ENCODE peak calls at places on chromosomes 16 and 17, in eight cellular contexts. One of them, this sample, is unnamed.

GRCh38 chr17:57747221-57748017 is 2.3 kb upstream of the CCDC182 start:
- DNase-seq in GM06990: no peak
- DNase-seq in PC-3: peak; percentile 83
- DNase-seq in CD4-positive, alpha-beta memory T cell: peak; percentile 48
- DNase-seq in H7: peak; percentile 84
- DNase-seq in CD8-positive, alpha-beta memory T cell: peak; percentile 53
- DNase-seq in upper lobe of right lung: no peak
- DNase-seq in keratinocyte: peak; percentile 15
- DNase-seq in this sample: peak; percentile 19

GRCh38 chr17:83204230-83204725 is 124.9 kb downstream of the METRNL start:
- DNase-seq in GM06990: no peak
- DNase-seq in PC-3: no peak
- DNase-seq in CD4-positive, alpha-beta memory T cell: no peak
- DNase-seq in H7: no peak
- DNase-seq in CD8-positive, alpha-beta memory T cell: peak; percentile 19
- DNase-seq in upper lobe of right lung: no peak
- DNase-seq in keratinocyte: no peak
- DNase-seq in this sample: no peak

GRCh38 chr16:4765511-4766474 is 1.2 kb downstream of the ZNF500 start:
- DNase-seq in GM06990: no peak
- DNase-seq in PC-3: no peak
- DNase-seq in CD4-positive, alpha-beta memory T cell: no peak
- DNase-seq in H7: no peak
- DNase-seq in CD8-positive, alpha-beta memory T cell: no peak
- DNase-seq in upper lobe of right lung: no peak
- DNase-seq in keratinocyte: no peak
- DNase-seq in this sample: no peak

GRCh38 chr17:67047382-67047781 is 3.0 kb downstream of the CACNG1 start:
- DNase-seq in GM06990: no peak
- DNase-seq in PC-3: no peak
- DNase-seq in CD4-positive, alpha-beta memory T cell: no peak
- DNase-seq in H7: no peak
- DNase-seq in CD8-positive, alpha-beta memory T cell: no peak
- DNase-seq in upper lobe of right lung: no peak
- DNase-seq in keratinocyte: no peak
- DNase-seq in this sample: no peak

GRCh38 chr16:9469512-9469911 is 378.1 kb downstream of the HAPSTR1 start:
- DNase-seq in GM06990: no peak
- DNase-seq in PC-3: no peak
- DNase-seq in CD4-positive, alpha-beta memory T cell: no peak
- DNase-seq in H7: no peak
- DNase-seq in CD8-positive, alpha-beta memory T cell: no peak
- DNase-seq in upper lobe of right lung: no peak
- DNase-seq in keratinocyte: no peak
- DNase-seq in this sample: peak; percentile 97

GRCh38 chr16:10883004-10883403 is 6.0 kb downstream of the CIITA start:
- DNase-seq in GM06990: no peak
- DNase-seq in PC-3: peak; percentile 59
- DNase-seq in CD4-positive, alpha-beta memory T cell: no peak
- DNase-seq in H7: no peak
- DNase-seq in CD8-positive, alpha-beta memory T cell: no peak
- DNase-seq in upper lobe of right lung: peak; percentile 68
- DNase-seq in keratinocyte: no peak
- DNase-seq in this sample: no peak

GRCh38 chr16:27238591-27238990 is 30.0 kb downstream of the NSMCE1 start:
- DNase-seq in GM06990: no peak
- DNase-seq in PC-3: no peak
- DNase-seq in CD4-positive, alpha-beta memory T cell: no peak
- DNase-seq in H7: no peak
- DNase-seq in CD8-positive, alpha-beta memory T cell: no peak
- DNase-seq in upper lobe of right lung: peak; percentile 31
- DNase-seq in keratinocyte: no peak
- DNase-seq in this sample: no peak

GRCh38 chr17:41338961-41339485 is 11.6 kb downstream of the KRT33A start:
- DNase-seq in GM06990: no peak
- DNase-seq in PC-3: peak; percentile 21
- DNase-seq in CD4-positive, alpha-beta memory T cell: peak; percentile 87
- DNase-seq in H7: no peak
- DNase-seq in CD8-positive, alpha-beta memory T cell: peak; percentile 76
- DNase-seq in upper lobe of right lung: no peak
- DNase-seq in keratinocyte: no peak
- DNase-seq in this sample: no peak

GRCh38 chr16:67158637-67159600 is 790 bp downstream of the TRADD start:
- DNase-seq in GM06990: peak; percentile 88
- DNase-seq in PC-3: peak; percentile 49
- DNase-seq in CD4-positive, alpha-beta memory T cell: peak; percentile 86
- DNase-seq in H7: peak; percentile 78
- DNase-seq in CD8-positive, alpha-beta memory T cell: peak; percentile 88
- DNase-seq in upper lobe of right lung: peak; percentile 83
- DNase-seq in keratinocyte: no peak
- DNase-seq in this sample: no peak

GRCh38 chr17:77882481-77883212 is 75.9 kb upstream of the TNRC6C start:
- DNase-seq in GM06990: peak; percentile 74
- DNase-seq in PC-3: no peak
- DNase-seq in CD4-positive, alpha-beta memory T cell: peak; percentile 90
- DNase-seq in H7: peak; percentile 61
- DNase-seq in CD8-positive, alpha-beta memory T cell: peak; percentile 95
- DNase-seq in upper lobe of right lung: no peak
- DNase-seq in keratinocyte: no peak
- DNase-seq in this sample: no peak

GRCh38 chr17:72115789-72116520 is 4.9 kb upstream of the SOX9 start:
- DNase-seq in GM06990: no peak
- DNase-seq in PC-3: no peak
- DNase-seq in CD4-positive, alpha-beta memory T cell: no peak
- DNase-seq in H7: peak; percentile 75
- DNase-seq in CD8-positive, alpha-beta memory T cell: no peak
- DNase-seq in upper lobe of right lung: no peak
- DNase-seq in keratinocyte: no peak
- DNase-seq in this sample: no peak

GRCh38 chr16:29806096-29806579 is at the start of gene MAZ:
- DNase-seq in GM06990: peak; percentile 83
- DNase-seq in PC-3: no peak
- DNase-seq in CD4-positive, alpha-beta memory T cell: peak; percentile 72
- DNase-seq in H7: no peak
- DNase-seq in CD8-positive, alpha-beta memory T cell: no peak
- DNase-seq in upper lobe of right lung: no peak
- DNase-seq in keratinocyte: no peak
- DNase-seq in this sample: no peak

GRCh38 chr17:82087961-82088837 is 9.8 kb downstream of the FASN start:
- DNase-seq in GM06990: no peak
- DNase-seq in PC-3: no peak
- DNase-seq in CD4-positive, alpha-beta memory T cell: no peak
- DNase-seq in H7: no peak
- DNase-seq in CD8-positive, alpha-beta memory T cell: no peak
- DNase-seq in upper lobe of right lung: no peak
- DNase-seq in keratinocyte: no peak
- DNase-seq in this sample: no peak

GRCh38 chr17:16286009-16286946 is 67.0 kb downstream of the CENPV start:
- DNase-seq in GM06990: peak; percentile 86
- DNase-seq in PC-3: peak; percentile 99
- DNase-seq in CD4-positive, alpha-beta memory T cell: peak; percentile 77
- DNase-seq in H7: peak; percentile 86
- DNase-seq in CD8-positive, alpha-beta memory T cell: peak; percentile 85
- DNase-seq in upper lobe of right lung: peak; percentile 88
- DNase-seq in keratinocyte: no peak
- DNase-seq in this sample: peak; percentile 95

GRCh38 chr16:50747206-50747956 is 5.5 kb downstream of the CYLD start:
- DNase-seq in GM06990: peak; percentile 36
- DNase-seq in PC-3: peak; percentile 39
- DNase-seq in CD4-positive, alpha-beta memory T cell: peak; percentile 64
- DNase-seq in H7: peak; percentile 16
- DNase-seq in CD8-positive, alpha-beta memory T cell: no peak
- DNase-seq in upper lobe of right lung: no peak
- DNase-seq in keratinocyte: no peak
- DNase-seq in this sample: no peak

GRCh38 chr17:4008082-4008435 is 43.8 kb upstream of the ATP2A3 start:
- DNase-seq in GM06990: no peak
- DNase-seq in PC-3: no peak
- DNase-seq in CD4-positive, alpha-beta memory T cell: no peak
- DNase-seq in H7: peak; percentile 68
- DNase-seq in CD8-positive, alpha-beta memory T cell: no peak
- DNase-seq in upper lobe of right lung: no peak
- DNase-seq in keratinocyte: no peak
- DNase-seq in this sample: no peak

GRCh38 chr17:78120971-78121800 is 7.4 kb downstream of the TMC6 start:
- DNase-seq in GM06990: peak; percentile 59
- DNase-seq in PC-3: no peak
- DNase-seq in CD4-positive, alpha-beta memory T cell: peak; percentile 78
- DNase-seq in H7: peak; percentile 46
- DNase-seq in CD8-positive, alpha-beta memory T cell: peak; percentile 81
- DNase-seq in upper lobe of right lung: no peak
- DNase-seq in keratinocyte: no peak
- DNase-seq in this sample: no peak

GRCh38 chr16:30394603-30395154 is 541 bp upstream of the ZNF48 start:
- DNase-seq in GM06990: no peak
- DNase-seq in PC-3: no peak
- DNase-seq in CD4-positive, alpha-beta memory T cell: no peak
- DNase-seq in H7: peak; percentile 96
- DNase-seq in CD8-positive, alpha-beta memory T cell: no peak
- DNase-seq in upper lobe of right lung: no peak
- DNase-seq in keratinocyte: no peak
- DNase-seq in this sample: no peak

GRCh38 chr17:70017941-70018340 is 57.1 kb upstream of the KCNJ16 start:
- DNase-seq in GM06990: no peak
- DNase-seq in PC-3: no peak
- DNase-seq in CD4-positive, alpha-beta memory T cell: no peak
- DNase-seq in H7: no peak
- DNase-seq in CD8-positive, alpha-beta memory T cell: no peak
- DNase-seq in upper lobe of right lung: no peak
- DNase-seq in keratinocyte: no peak
- DNase-seq in this sample: no peak

GRCh38 chr17:50565559-50566350 is 5.2 kb downstream of the CACNA1G start:
- DNase-seq in GM06990: no peak
- DNase-seq in PC-3: no peak
- DNase-seq in CD4-positive, alpha-beta memory T cell: no peak
- DNase-seq in H7: peak; percentile 85
- DNase-seq in CD8-positive, alpha-beta memory T cell: peak; percentile 60
- DNase-seq in upper lobe of right lung: no peak
- DNase-seq in keratinocyte: no peak
- DNase-seq in this sample: no peak
- H3K4me3 ChIP-seq in GM06990: no peak overlapping the region
- H3K4me3 ChIP-seq in PC-3: no peak overlapping the region
- H3K4me3 ChIP-seq in CD4-positive, alpha-beta memory T cell: no peak overlapping the region
- H3K4me3 ChIP-seq in H7: no peak overlapping the region
- H3K4me3 ChIP-seq in CD8-positive, alpha-beta memory T cell: no peak overlapping the region
- H3K4me3 ChIP-seq in upper lobe of right lung: no peak overlapping the region
- H3K4me3 ChIP-seq in keratinocyte: no peak overlapping the region
- H3K4me3 ChIP-seq in this sample: no peak overlapping the region

DNA sequence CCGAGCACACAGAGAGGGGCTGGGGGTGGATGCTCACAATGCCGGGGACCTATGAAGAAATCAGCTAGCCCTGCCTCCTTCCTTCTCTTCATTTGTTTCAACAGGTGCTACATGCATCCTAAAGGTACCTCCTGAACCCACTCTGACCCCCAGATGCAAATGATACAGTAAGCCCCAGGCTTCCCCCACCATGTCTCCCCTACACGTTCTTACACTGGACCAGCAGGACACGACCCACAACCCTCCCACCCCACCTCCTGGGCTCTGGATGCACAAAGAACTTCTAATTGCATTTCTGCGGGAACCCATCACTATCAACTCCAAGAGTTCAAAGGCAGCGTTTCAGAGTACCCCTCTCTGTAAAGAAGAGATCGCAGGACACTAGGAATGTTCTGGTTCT is 2.1 kb downstream of the XYLT1 start:
- DNase-seq in GM06990: no peak
- DNase-seq in PC-3: no peak
- DNase-seq in CD4-positive, alpha-beta memory T cell: no peak
- DNase-seq in H7: no peak
- DNase-seq in CD8-positive, alpha-beta memory T cell: no peak
- DNase-seq in upper lobe of right lung: no peak
- DNase-seq in keratinocyte: no peak
- DNase-seq in this sample: no peak
- H3K4me3 ChIP-seq in GM06990: no peak overlapping the region
- H3K4me3 ChIP-seq in PC-3: no peak overlapping the region
- H3K4me3 ChIP-seq in CD4-positive, alpha-beta memory T cell: peak overlapping the region; percentile 65
- H3K4me3 ChIP-seq in H7: no peak overlapping the region
- H3K4me3 ChIP-seq in CD8-positive, alpha-beta memory T cell: peak overlapping the region; percentile 73
- H3K4me3 ChIP-seq in upper lobe of right lung: peak overlapping the region; percentile 66
- H3K4me3 ChIP-seq in keratinocyte: peak overlapping the region; percentile 59
- H3K4me3 ChIP-seq in this sample: no peak overlapping the region

DNA sequence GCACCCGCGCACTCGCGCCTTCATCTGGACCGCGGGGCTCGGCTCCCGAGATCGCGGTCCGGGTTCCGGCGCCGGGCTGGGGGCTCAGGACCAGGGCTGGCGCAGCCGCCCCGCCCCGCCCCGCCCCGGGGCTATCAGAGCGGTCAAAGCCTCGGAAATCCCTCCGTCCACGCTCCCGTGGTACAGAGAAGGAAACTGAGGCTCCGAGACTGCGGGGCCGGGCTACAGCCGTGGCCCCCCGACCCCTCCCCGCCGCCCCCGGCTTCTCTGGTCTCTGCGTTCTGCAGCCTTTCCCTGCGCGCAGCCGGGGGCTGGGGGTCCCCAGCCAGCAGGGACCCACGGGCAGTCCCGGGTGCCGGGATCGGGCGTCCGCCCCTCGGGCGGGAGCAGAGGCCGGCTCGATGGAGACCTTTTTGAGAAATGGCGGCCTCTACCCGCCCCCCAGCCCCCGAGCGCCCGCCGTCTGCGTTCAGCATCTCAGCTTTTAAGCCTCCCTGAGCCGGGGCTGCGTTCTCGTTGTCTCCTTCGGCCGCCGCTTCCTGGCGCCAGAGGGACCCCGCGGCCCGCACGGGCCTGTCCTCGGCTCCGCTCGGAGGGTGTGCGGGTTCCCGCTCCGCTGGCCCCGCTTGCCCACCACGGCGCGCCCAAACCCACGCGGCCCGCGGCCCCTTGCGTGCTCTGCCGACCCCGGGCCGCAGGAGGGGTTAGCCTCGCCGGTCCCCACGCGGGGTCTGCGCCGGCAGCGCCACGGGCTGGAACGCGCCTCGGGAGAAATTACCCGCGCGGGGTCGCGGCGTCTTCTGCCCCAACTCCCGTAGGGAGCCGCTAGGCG is 1.5 kb upstream of the NPTX1 start:
- DNase-seq in GM06990: no peak
- DNase-seq in PC-3: no peak
- DNase-seq in CD4-positive, alpha-beta memory T cell: peak; percentile 28
- DNase-seq in H7: peak; percentile 95
- DNase-seq in CD8-positive, alpha-beta memory T cell: no peak
- DNase-seq in upper lobe of right lung: no peak
- DNase-seq in keratinocyte: no peak
- DNase-seq in this sample: no peak
- H3K4me3 ChIP-seq in GM06990: no peak overlapping the region
- H3K4me3 ChIP-seq in PC-3: peak overlapping the region; percentile 49
- H3K4me3 ChIP-seq in CD4-positive, alpha-beta memory T cell: no peak overlapping the region
- H3K4me3 ChIP-seq in H7: peak overlapping the region; percentile 33
- H3K4me3 ChIP-seq in CD8-positive, alpha-beta memory T cell: no peak overlapping the region
- H3K4me3 ChIP-seq in upper lobe of right lung: peak overlapping the region; percentile 17
- H3K4me3 ChIP-seq in keratinocyte: peak overlapping the region; percentile 13
- H3K4me3 ChIP-seq in this sample: no peak overlapping the region

DNA sequence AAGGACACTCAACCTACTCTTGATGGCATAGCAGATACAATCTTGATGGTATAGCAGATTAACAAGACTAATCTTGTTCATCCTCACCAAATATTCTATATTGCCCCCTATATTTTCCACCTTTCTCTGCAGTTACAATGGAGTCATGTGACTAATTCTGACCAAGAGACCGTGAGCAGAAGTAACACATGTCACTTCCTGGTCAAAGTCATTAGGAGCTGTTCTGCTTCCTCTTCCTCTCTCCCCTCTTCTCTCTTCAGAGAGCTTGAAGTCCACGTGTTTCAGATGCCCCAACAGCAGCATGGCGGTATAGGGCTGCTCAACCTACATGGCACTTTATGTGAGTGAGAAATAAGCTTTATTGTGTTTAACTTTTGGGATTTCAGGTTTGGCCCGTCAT is 55.3 kb upstream of the ERCC4 start:
- DNase-seq in GM06990: peak; percentile 11
- DNase-seq in PC-3: no peak
- DNase-seq in CD4-positive, alpha-beta memory T cell: no peak
- DNase-seq in H7: no peak
- DNase-seq in CD8-positive, alpha-beta memory T cell: no peak
- DNase-seq in upper lobe of right lung: no peak
- DNase-seq in keratinocyte: no peak
- DNase-seq in this sample: no peak
- H3K4me3 ChIP-seq in GM06990: no peak overlapping the region
- H3K4me3 ChIP-seq in PC-3: no peak overlapping the region
- H3K4me3 ChIP-seq in CD4-positive, alpha-beta memory T cell: no peak overlapping the region
- H3K4me3 ChIP-seq in H7: no peak overlapping the region
- H3K4me3 ChIP-seq in CD8-positive, alpha-beta memory T cell: no peak overlapping the region
- H3K4me3 ChIP-seq in upper lobe of right lung: no peak overlapping the region
- H3K4me3 ChIP-seq in keratinocyte: no peak overlapping the region
- H3K4me3 ChIP-seq in this sample: no peak overlapping the region